ENCODE peak calls at places on chromosome 1, in seven cellular contexts. Z is AG09319, E is esophagus muscularis mucosa, V is pancreas, C is natural killer cell, F is choroid plexus epithelial cell, X is ovary. M is an unnamed sample.

GRCh38 chr1:30054126-30054525 is 669.3 kb downstream of the MATN1 start:
- DNase-seq in X (no peak), E (no peak), C (no peak), Z (no peak), V (no peak), F (no peak), M (no peak)

GRCh38 chr1:38512789-38513188 is 346.8 kb downstream of the RRAGC start:
- DNase-seq in F (no peak), C (no peak), X (no peak), E (no peak), V (no peak), Z (no peak), M (no peak)

GRCh38 chr1:95033843-95034242 is 38.9 kb downstream of the ALG14 start:
- DNase-seq in C (no peak), Z (no peak), X (no peak), V (no peak), E (no peak), F (no peak), M (no peak)

GRCh38 chr1:160474392-160475242 is 48.4 kb downstream of the SLAMF6 start:
- DNase-seq in E (no peak), C (no peak), X (no peak), V (no peak), Z (no peak), F (no peak), M (no peak)

GRCh38 chr1:182885591-182885990 is 46.4 kb downstream of the DHX9 start:
- DNase-seq in X (no peak), C (no peak), F (no peak), V (no peak), E (no peak), Z (no peak), M (no peak)

GRCh38 chr1:12356004-12356890 is 126.4 kb downstream of the VPS13D start:
- DNase-seq in Z (no peak), C (no peak), V (no peak), X (no peak), F (peak; percentile 55), E (no peak), M (no peak)

GRCh38 chr1:47894718-47895393 is 102.3 kb downstream of the TRABD2B start:
- DNase-seq in X (no peak), C (no peak), Z (no peak), E (no peak), F (peak; percentile 50), V (no peak), M (no peak)

GRCh38 chr1:199585392-199585791 is 442.1 kb upstream of the NR5A2 start:
- DNase-seq in V (no peak), F (no peak), X (no peak), E (no peak), C (no peak), Z (no peak), M (no peak)

GRCh38 chr1:118984086-118984989 is 3.8 kb downstream of the TBX15 start:
- DNase-seq in X (no peak), Z (no peak), C (no peak), E (no peak), F (peak; percentile 82), V (no peak), M (peak; percentile 23)

GRCh38 chr1:31420716-31421115 is 7.7 kb downstream of the SERINC2 start:
- DNase-seq in V (no peak), E (no peak), C (no peak), Z (no peak), F (no peak), X (no peak), M (no peak)

GRCh38 chr1:107623431-107623830 is 341.5 kb downstream of the VAV3 start:
- DNase-seq in F (no peak), X (no peak), C (no peak), V (no peak), E (no peak), Z (no peak), M (no peak)

GRCh38 chr1:94061513-94062443 is 59.2 kb downstream of the ABCA4 start:
- DNase-seq in F (peak; percentile 91), X (peak; percentile 57), C (no peak), E (no peak), V (peak; percentile 68), Z (peak; percentile 57), M (peak; percentile 68)

GRCh38 chr1:50620680-50621329 is 197.6 kb upstream of the DMRTA2 start:
- DNase-seq in F (peak; percentile 62), X (no peak), Z (no peak), V (no peak), C (no peak), E (no peak), M (no peak)

GRCh38 chr1:57632401-57632800 is 208.5 kb upstream of the DAB1 start:
- DNase-seq in E (no peak), F (peak; percentile 54), X (no peak), Z (no peak), V (no peak), C (no peak), M (no peak)

GRCh38 chr1:46522184-46522968 is 29.1 kb downstream of the KNCN start:
- DNase-seq in X (peak; percentile 31), Z (peak; percentile 35), C (no peak), F (peak; percentile 89), V (no peak), E (no peak), M (no peak)

GRCh38 chr1:81377406-81377805 is 423.3 kb upstream of the ADGRL2 start:
- DNase-seq in E (no peak), F (no peak), X (no peak), V (no peak), C (no peak), Z (no peak), M (no peak)

GRCh38 chr1:19432943-19433609 is 52.3 kb downstream of the CAPZB start:
- DNase-seq in C (no peak), F (no peak), V (no peak), X (no peak), Z (no peak), E (no peak), M (peak; percentile 56)

GRCh38 chr1:20903452-20903851 is 116.3 kb upstream of the HP1BP3 start:
- DNase-seq in F (peak; percentile 34), X (no peak), E (no peak), V (no peak), Z (no peak), C (no peak), M (no peak)

GRCh38 chr1:95734560-95734959 is 500.6 kb downstream of the RWDD3 start:
- DNase-seq in V (no peak), C (no peak), X (no peak), E (no peak), Z (no peak), F (no peak), M (no peak)

DNA sequence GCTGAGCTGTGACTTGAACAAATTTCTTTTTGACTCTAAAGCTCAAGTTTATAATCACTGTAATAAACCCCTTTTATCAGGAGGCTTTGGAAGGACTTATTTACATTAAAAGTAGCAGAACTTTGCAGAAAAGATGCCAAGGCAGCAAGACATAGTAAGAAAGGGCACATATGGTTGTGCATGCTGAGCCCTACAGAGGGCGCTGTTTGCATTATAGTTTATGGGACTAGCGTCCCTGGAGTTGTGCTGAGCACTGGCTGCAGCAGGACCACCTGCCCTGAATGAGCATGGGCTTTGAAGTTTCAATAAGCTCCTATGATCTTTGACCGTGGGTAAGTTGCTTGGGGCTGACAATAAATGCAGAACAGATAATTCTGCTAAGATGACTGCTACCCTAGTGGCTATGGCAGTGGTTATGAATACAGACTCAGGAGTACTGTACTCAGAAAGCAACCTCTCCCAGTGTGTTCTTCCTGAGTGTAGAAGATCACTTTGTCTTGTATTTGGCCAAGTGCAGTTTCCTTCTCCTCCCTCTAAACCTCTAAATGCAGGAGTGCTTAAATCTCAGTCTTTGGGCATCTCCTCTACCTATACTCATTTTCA is 45.4 kb upstream of the USP1 start:
- DNase-seq in F (no peak), Z (no peak), X (no peak), E (no peak), V (peak; percentile 64), C (peak; percentile 18), M (peak; percentile 36)
- TF ChIP-seq CTCF in F (peak; percentile 53), Z (peak; percentile 41), X (no peak), E (no peak), V (peak; percentile 35), C (peak; percentile 56), M (peak; percentile 59)

GRCh38 chr1:207052736-207053545 is at the start of gene PFKFB2:
- DNase-seq in Z (peak; percentile 67), F (peak; percentile 98), V (peak; percentile 98), E (peak; percentile 98), X (peak; percentile 98), C (peak; percentile 91), M (peak; percentile 89)
- TF ChIP-seq CTCF in Z (peak; percentile 0), F (no peak), V (no peak), E (peak; percentile 21), X (peak; percentile 61), C (no peak), M (no peak)

DNA sequence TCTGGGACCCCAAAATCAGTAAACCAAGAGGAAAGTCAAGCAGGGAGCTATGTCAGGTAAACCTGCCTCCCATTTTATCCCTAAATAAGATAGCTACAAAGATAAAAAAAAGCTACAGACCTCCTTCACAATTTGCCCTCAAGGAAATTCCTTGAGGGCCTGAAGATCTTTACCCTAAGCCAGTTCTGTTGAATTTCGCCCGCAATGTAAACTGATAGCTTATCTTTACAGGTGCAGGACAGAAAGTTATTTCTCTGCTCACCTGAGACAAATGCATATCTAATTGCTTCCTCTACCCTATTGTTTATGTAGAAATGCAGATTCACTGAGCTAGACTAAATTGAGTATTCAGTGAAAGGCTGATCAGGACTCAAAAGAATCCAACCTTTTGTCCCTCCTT is 153.4 kb upstream of the CHRM3 start:
- DNase-seq in V (no peak), C (no peak), F (no peak), E (no peak), X (no peak), Z (no peak), M (no peak)
- TF ChIP-seq CTCF in V (no peak), C (no peak), F (no peak), E (no peak), X (no peak), Z (no peak), M (no peak)

GRCh38 chr1:27554777-27555699 is 48.9 kb downstream of the AHDC1 start:
- DNase-seq in F (no peak), C (no peak), X (no peak), E (no peak), V (no peak), Z (no peak), M (no peak)

GRCh38 chr1:27551170-27551952 is 52.6 kb downstream of the AHDC1 start:
- DNase-seq in E (no peak), X (peak; percentile 43), Z (no peak), C (no peak), F (no peak), V (no peak), M (no peak)

GRCh38 chr1:27551953-27552312 is 52.0 kb downstream of the AHDC1 start:
- DNase-seq in E (no peak), Z (no peak), F (no peak), V (no peak), X (no peak), C (no peak), M (no peak)

GRCh38 chr1:27554293-27554692 is 49.7 kb downstream of the AHDC1 start:
- DNase-seq in E (no peak), Z (no peak), V (no peak), F (no peak), X (no peak), C (no peak), M (no peak)

DNA sequence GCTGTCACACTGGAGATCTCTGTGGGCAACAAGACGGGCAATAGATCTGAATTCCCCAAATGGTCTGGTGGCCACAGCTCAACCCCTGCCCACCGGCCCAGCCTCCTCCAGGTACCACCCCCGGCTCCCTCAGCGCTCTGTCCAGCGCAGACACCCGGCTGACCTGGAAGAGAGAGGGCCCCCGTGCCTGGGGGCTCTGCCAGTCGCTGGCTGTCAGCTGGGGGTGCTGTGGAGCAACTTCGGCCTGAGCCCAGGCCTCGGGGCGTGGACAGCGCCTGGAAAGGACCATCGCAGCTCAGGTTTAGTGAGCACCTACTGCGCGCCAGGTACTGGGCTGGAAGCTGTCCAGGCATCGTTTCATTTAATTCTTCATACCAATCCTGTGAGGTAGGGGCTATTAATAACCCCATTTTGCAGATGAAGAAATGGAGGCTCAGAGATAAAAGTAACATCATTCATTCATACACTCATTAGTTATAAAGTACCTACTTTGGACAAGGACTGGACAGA is 51.0 kb downstream of the AHDC1 start:
- DNase-seq in X (no peak), V (no peak), C (no peak), Z (no peak), F (no peak), E (no peak), M (no peak)
- TF ChIP-seq CTCF in X (no peak), V (no peak), C (no peak), Z (no peak), F (peak; percentile 20), E (no peak), M (no peak)